ENCODE peak calls at places on chromosomes 16 and 17, in seven cellular contexts. H is PC-3, S is endothelial cell of umbilical vein, V is fibroblast of lung, T is IMR-90, M is DND-41, Q is OCI-LY7. F is an unnamed sample. For H3K4me1, the result is how much of the 10 kb centered on the place peaks cover.

GRCh38 chr17:47696717-47697642 is 3.0 kb downstream of the TBKBP1 start:
- DNase-seq in H (no peak), S (no peak), V (no peak), T (no peak), M (no peak), Q (no peak), F (peak)

GRCh38 chr16:81700071-81700779 is 78.9 kb upstream of the PLCG2 start:
- DNase-seq in H (no peak), S (no peak), V (no peak), T (peak), M (no peak), Q (no peak), F (peak)

GRCh38 chr16:88580371-88580770 is 10.2 kb downstream of the ZC3H18 start:
- DNase-seq in H (no peak), S (no peak), V (no peak), T (no peak), M (no peak), Q (no peak), F (no peak)

GRCh38 chr16:11684231-11685025 is 16.2 kb downstream of the SNN start:
- DNase-seq in H (no peak), S (no peak), V (no peak), T (no peak), M (no peak), Q (peak), F (no peak)

GRCh38 chr16:22063888-22064467 is 28.4 kb upstream of the VWA3A start:
- DNase-seq in H (no peak), S (no peak), V (no peak), T (no peak), M (no peak), Q (no peak), F (no peak)

GRCh38 chr16:46884513-46885293 is 541 bp downstream of the GPT2 start:
- DNase-seq in H (no peak), S (peak), V (no peak), T (peak), M (no peak), Q (peak), F (no peak)

GRCh38 chr17:45070809-45071208 is 9.7 kb downstream of the NMT1 start:
- DNase-seq in H (no peak), S (no peak), V (no peak), T (no peak), M (no peak), Q (no peak), F (no peak)

GRCh38 chr16:76910931-76911330 is 280.1 kb upstream of the MON1B start:
- DNase-seq in H (peak), S (no peak), V (peak), T (peak), M (no peak), Q (no peak), F (peak)

GRCh38 chr16:62225675-62226074 is 189.4 kb upstream of the CDH8 start:
- DNase-seq in H (peak), S (no peak), V (no peak), T (no peak), M (peak), Q (peak), F (no peak)

GRCh38 chr16:46857261-46857962 is 26.4 kb upstream of the C16orf87 start:
- DNase-seq in H (peak), S (peak), V (peak), T (peak), M (no peak), Q (peak), F (peak)

GRCh38 chr16:17544785-17545184 is 74.0 kb upstream of the XYLT1 start:
- DNase-seq in H (no peak), S (no peak), V (no peak), T (no peak), M (no peak), Q (peak), F (no peak)

GRCh38 chr16:23071202-23072083 is 77.8 kb downstream of the USP31 start:
- DNase-seq in H (no peak), S (peak), V (no peak), T (peak), M (no peak), Q (no peak), F (peak)

GRCh38 chr17:80103061-80103481 is 1.7 kb downstream of the GAA start:
- DNase-seq in H (no peak), S (no peak), V (no peak), T (no peak), M (no peak), Q (no peak), F (peak)

GRCh38 chr17:45953561-45953960 is 45.5 kb upstream of the STH start:
- DNase-seq in H (peak), S (no peak), V (no peak), T (no peak), M (no peak), Q (no peak), F (peak)

GRCh38 chr17:27577884-27578717 is 52.9 kb upstream of the LGALS9 start:
- DNase-seq in H (no peak), S (no peak), V (peak), T (peak), M (no peak), Q (no peak), F (peak)

GRCh38 chr16:70018254-70018653 is 67.1 kb downstream of the CLEC18A start:
- DNase-seq in H (peak), S (peak), V (no peak), T (peak), M (peak), Q (peak), F (peak)

GRCh38 chr17:21742326-21742725 is 50.0 kb downstream of the KCNJ18 start:
- DNase-seq in H (no peak), S (no peak), V (no peak), T (no peak), M (no peak), Q (no peak), F (no peak)

GRCh38 chr17:79707931-79708891 is 22.5 kb upstream of the ENPP7 start:
- DNase-seq in H (peak), S (peak), V (peak), T (peak), M (peak), Q (peak), F (peak)

GRCh38 chr16:49725651-49726050 is 130.3 kb downstream of the ZNF423 start:
- DNase-seq in H (no peak), S (no peak), V (no peak), T (no peak), M (no peak), Q (no peak), F (no peak)

GRCh38 chr17:45302649-45303173 is 14.1 kb downstream of the MAP3K14 start:
- DNase-seq in H (no peak), S (no peak), V (peak), T (peak), M (peak), Q (peak), F (peak)

GRCh38 chr16:89722392-89723278 is 1.3 kb downstream of the ZNF276 start:
- DNase-seq in H (peak), S (peak), V (peak), T (peak), M (peak), Q (no peak), F (no peak)

GRCh38 chr17:17228521-17229279 is 8.3 kb downstream of the FLCN start:
- DNase-seq in H (no peak), S (no peak), V (no peak), T (no peak), M (no peak), Q (no peak), F (peak)

GRCh38 chr16:9557266-9557665 is 465.8 kb downstream of the HAPSTR1 start:
- DNase-seq in H (no peak), S (no peak), V (no peak), T (no peak), M (no peak), Q (no peak), F (no peak)

GRCh38 chr16:59859606-59860402 is 1125.7 kb upstream of the GOT2 start:
- DNase-seq in H (no peak), S (no peak), V (peak), T (no peak), M (no peak), Q (no peak), F (no peak)

GRCh38 chr17:62933986-62934385 is 32.0 kb upstream of the TANC2 start:
- DNase-seq in H (no peak), S (no peak), V (no peak), T (no peak), M (no peak), Q (no peak), F (no peak)

GRCh38 chr16:30179195-30179594 is 4.2 kb upstream of the CORO1A start:
- DNase-seq in H (no peak), S (no peak), V (no peak), T (no peak), M (no peak), Q (no peak), F (no peak)

GRCh38 chr17:38674013-38674748 is 576 bp downstream of the EPOP start:
- DNase-seq in H (no peak), S (no peak), V (no peak), T (no peak), M (peak), Q (peak), F (peak)

GRCh38 chr17:21528031-21528684 is 152.0 kb downstream of the KCNJ12 start:
- DNase-seq in H (no peak), S (no peak), V (no peak), T (no peak), M (no peak), Q (no peak), F (no peak)

GRCh38 chr16:22814330-22815105 is 556 bp downstream of the HS3ST2 start:
- DNase-seq in H (no peak), S (no peak), V (no peak), T (no peak), M (no peak), Q (no peak), F (peak)

GRCh38 chr16:84144859-84145639 is at the start of the genes DNAAF1 and HSDL1:
- DNase-seq in H (peak), S (peak), V (peak), T (peak), M (peak), Q (peak), F (peak)

GRCh38 chr17:18988546-18989173 is 15.9 kb downstream of the FAM83G start:
- DNase-seq in H (no peak), S (no peak), V (no peak), T (no peak), M (no peak), Q (no peak), F (no peak)

GRCh38 chr17:70021726-70022125 is 53.3 kb upstream of the KCNJ16 start:
- DNase-seq in H (no peak), S (peak), V (no peak), T (peak), M (no peak), Q (no peak), F (no peak)

GRCh38 chr17:5741810-5742209 is 157.5 kb upstream of the NLRP1 start:
- DNase-seq in H (no peak), S (no peak), V (no peak), T (no peak), M (no peak), Q (no peak), F (no peak)

GRCh38 chr17:34613064-34614019 is 34.0 kb downstream of the TMEM132E start:
- DNase-seq in H (no peak), S (no peak), V (no peak), T (no peak), M (no peak), Q (no peak), F (no peak)
- H3K4me1 ChIP-seq in H (under half), S (under half), V (under half), T (under half), M (under half), Q (under half), F (under half)

GRCh38 chr17:12342609-12343248 is 322.1 kb downstream of the MAP2K4 start:
- DNase-seq in H (peak), S (no peak), V (peak), T (no peak), M (peak), Q (peak), F (no peak)
- TF ChIP-seq CTCF in H (peak), S (no peak), V (peak), T (peak), M (peak), Q (peak), F (peak)

GRCh38 chr16:87348616-87349157 is 31.5 kb upstream of the C16orf95 start:
- DNase-seq in H (no peak), S (no peak), V (no peak), T (no peak), M (no peak), Q (no peak), F (peak)

GRCh38 chr16:87347932-87348615 is 30.9 kb upstream of the C16orf95 start:
- DNase-seq in H (no peak), S (no peak), V (no peak), T (no peak), M (no peak), Q (no peak), F (peak)

GRCh38 chr16:87350681-87351319 is 32.8 kb downstream of the FBXO31 start:
- DNase-seq in H (no peak), S (no peak), V (peak), T (peak), M (no peak), Q (no peak), F (peak)

GRCh38 chr16:87351320-87351698 is 32.3 kb downstream of the FBXO31 start:
- DNase-seq in H (no peak), S (no peak), V (no peak), T (no peak), M (no peak), Q (no peak), F (peak)

GRCh38 chr16:87350031-87350430 is 32.8 kb upstream of the C16orf95 start:
- DNase-seq in H (no peak), S (no peak), V (no peak), T (no peak), M (no peak), Q (no peak), F (peak)
- H2AFZ ChIP-seq in H (no peak), S (no peak), V (no peak), T (peak), M (no peak), Q (no peak), F (no peak)

GRCh38 chr17:68288375-68288774 is 2.6 kb downstream of the SLC16A6 start:
- DNase-seq in H (no peak), S (no peak), V (no peak), T (no peak), M (no peak), Q (peak), F (peak)

GRCh38 chr17:68289936-68290267 is 1.0 kb downstream of the SLC16A6 start:
- DNase-seq in H (peak), S (no peak), V (no peak), T (no peak), M (no peak), Q (no peak), F (peak)

GRCh38 chr17:68289473-68289872 is 1.5 kb downstream of the SLC16A6 start:
- DNase-seq in H (peak), S (no peak), V (no peak), T (no peak), M (no peak), Q (peak), F (peak)

GRCh38 chr17:68290268-68290954 is 516 bp downstream of the SLC16A6 start:
- DNase-seq in H (peak), S (no peak), V (no peak), T (no peak), M (peak), Q (peak), F (peak)

GRCh38 chr17:68288804-68289203 is 2.1 kb downstream of the SLC16A6 start:
- DNase-seq in H (no peak), S (no peak), V (no peak), T (no peak), M (no peak), Q (peak), F (no peak)
- H3K4me1 ChIP-seq in H (under half), S (under half), V (under half), T (under half), M (under half), Q (half or more), F (under half)

DNA sequence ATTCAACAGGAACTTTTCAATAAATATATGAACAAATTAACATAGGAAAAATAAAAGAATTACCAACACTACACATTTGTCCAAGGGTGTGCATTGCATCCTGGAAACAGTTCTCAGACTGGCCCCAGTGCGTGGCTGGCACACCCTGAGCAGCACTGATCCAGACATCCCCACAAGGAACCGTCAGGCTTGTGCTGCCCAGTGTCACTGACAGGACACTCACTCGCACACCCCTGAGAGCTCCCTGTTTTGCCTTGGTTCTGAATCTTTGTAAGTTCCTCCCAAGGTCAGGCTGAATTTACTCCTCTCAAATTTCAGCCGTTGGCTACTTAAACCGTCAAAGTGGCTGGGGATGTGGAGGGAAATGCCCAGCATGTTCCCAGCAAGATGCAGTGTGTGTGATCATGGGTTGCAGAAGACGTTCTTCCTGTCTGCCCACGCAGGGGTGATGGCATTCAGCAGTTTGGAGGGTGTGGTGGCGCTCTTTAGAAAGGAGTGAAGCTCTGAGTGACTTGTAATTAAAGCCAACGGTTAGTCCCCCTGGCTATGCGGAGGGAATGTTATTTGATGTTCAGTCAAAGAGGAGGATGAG is 1.7 kb downstream of the MT2A start:
- DNase-seq in H (peak), S (peak), V (peak), T (peak), M (peak), Q (peak), F (peak)
- TF ChIP-seq CTCF in H (no peak), S (no peak), V (no peak), T (no peak), M (no peak), Q (peak), F (no peak)

DNA sequence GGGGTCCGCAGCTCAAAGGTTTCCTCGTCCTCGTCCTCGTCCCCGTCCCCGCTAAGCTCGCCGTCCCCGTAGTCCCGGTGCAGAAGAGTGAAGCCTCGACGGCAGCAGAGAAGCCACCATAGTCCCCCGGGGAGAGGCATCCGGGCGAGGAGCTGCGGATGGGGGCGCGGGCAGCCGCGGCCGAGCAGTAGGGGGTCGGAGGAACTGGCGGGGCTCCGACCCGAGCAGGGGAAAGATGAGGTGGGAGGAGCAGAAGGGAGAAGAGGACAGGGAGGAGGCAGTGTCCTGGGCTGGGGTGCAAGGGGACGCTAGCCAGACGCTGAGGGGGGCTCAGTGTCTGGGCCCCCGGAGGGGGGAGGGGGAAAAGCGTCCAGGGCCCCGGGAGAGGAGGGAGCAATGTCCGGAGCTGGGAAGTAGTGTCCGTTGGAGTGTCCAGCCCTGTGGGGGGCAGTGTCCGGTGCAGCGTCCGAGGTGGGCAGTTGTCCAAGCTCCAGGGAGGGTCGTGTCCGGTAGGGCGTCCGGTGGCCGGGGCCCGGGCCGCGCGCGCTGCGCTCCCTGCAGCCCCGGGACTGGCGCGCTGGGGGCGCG is at the start of gene PLEKHH3:
- DNase-seq in H (no peak), S (no peak), V (no peak), T (no peak), M (peak), Q (peak), F (no peak)
- H2AFZ ChIP-seq in H (peak), S (peak), V (peak), T (peak), M (peak), Q (peak), F (peak)

GRCh38 chr16:78211951-78212350 is 112.5 kb downstream of the WWOX start:
- DNase-seq in H (peak), S (no peak), V (no peak), T (no peak), M (no peak), Q (no peak), F (no peak)
- H3K4me1 ChIP-seq in H (under half), S (under half), V (under half), T (under half), M (under half), Q (under half), F (under half)

F was measured in osteoblast.